ENCODE peak calls at places on chromosomes 11 and 22, in four cellular contexts. H is astrocyte, W is left ventricle myocardium inferior, P is transverse colon. A is an unnamed sample. For H3K27me3, the result is how much of the 10 kb centered on the place peaks cover.

GRCh38 chr11:122628691-122629555 is 26.6 kb upstream of the UBASH3B start:
- DNase-seq in H (peak), W (peak), P (peak), A (peak)

GRCh38 chr11:3055881-3056280 is 1.3 kb downstream of the CARS1 start:
- DNase-seq in H (no peak), W (no peak), P (peak), A (no peak)

GRCh38 chr11:15893080-15893492 is 463.3 kb downstream of the SOX6 start:
- DNase-seq in H (peak), W (no peak), P (no peak), A (peak)

GRCh38 chr22:46796566-46797195 is 34.2 kb downstream of the TBC1D22A start:
- DNase-seq in H (no peak), W (no peak), P (no peak), A (no peak)

GRCh38 chr11:108886608-108887007 is 221.7 kb downstream of the DDX10 start:
- DNase-seq in H (peak), W (no peak), P (no peak), A (no peak)

GRCh38 chr11:35605691-35606090 is 12.6 kb upstream of the FJX1 start:
- DNase-seq in H (peak), W (peak), P (no peak), A (no peak)

GRCh38 chr11:33375688-33376311 is 118.6 kb downstream of the HIPK3 start:
- DNase-seq in H (peak), W (no peak), P (no peak), A (peak)

GRCh38 chr11:61733120-61733978 is 19.1 kb upstream of the MYRF start:
- DNase-seq in H (peak), W (peak), P (peak), A (peak)

GRCh38 chr11:120240866-120241265 is 926 bp downstream of the POU2F3 start:
- DNase-seq in H (no peak), W (no peak), P (no peak), A (no peak)

GRCh38 chr22:39738746-39739145 is 154.8 kb downstream of the ENTHD1 start:
- DNase-seq in H (peak), W (no peak), P (no peak), A (no peak)

GRCh38 chr22:18931905-18932652 is 4.0 kb downstream of the PRODH start:
- DNase-seq in H (no peak), W (no peak), P (no peak), A (no peak)

GRCh38 chr22:25711491-25711890 is 30.5 kb upstream of the MYO18B start:
- DNase-seq in H (no peak), W (no peak), P (no peak), A (no peak)

GRCh38 chr22:43843783-43844530 is 18.4 kb downstream of the SULT4A1 start:
- DNase-seq in H (no peak), W (no peak), P (no peak), A (no peak)

GRCh38 chr11:67438121-67438902 is 830 bp upstream of the PTPRCAP start:
- DNase-seq in H (no peak), W (no peak), P (peak), A (no peak)

GRCh38 chr22:17154971-17155370 is 4.1 kb downstream of the HDHD5 start:
- DNase-seq in H (no peak), W (no peak), P (no peak), A (no peak)

GRCh38 chr11:68454767-68455166 is 5.8 kb upstream of the PPP6R3 start:
- DNase-seq in H (no peak), W (no peak), P (no peak), A (no peak)

GRCh38 chr22:37887610-37888378 is 18.3 kb upstream of the MICALL1 start:
- DNase-seq in H (peak), W (no peak), P (no peak), A (peak)

GRCh38 chr22:44366372-44367310 is 53.9 kb upstream of the SHISAL1 start:
- DNase-seq in H (no peak), W (no peak), P (no peak), A (no peak)

GRCh38 chr11:63619967-63620366 is 5.7 kb upstream of the PLAAT3 start:
- DNase-seq in H (no peak), W (no peak), P (no peak), A (no peak)

GRCh38 chr11:96065379-96065778 is 141.5 kb upstream of the MTMR2 start:
- DNase-seq in H (no peak), W (no peak), P (no peak), A (peak)

GRCh38 chr11:116062129-116062525 is 557.9 kb upstream of the CADM1 start:
- DNase-seq in H (no peak), W (no peak), P (no peak), A (no peak)
- H3K27ac ChIP-seq in H (no peak), W (no peak), P (no peak), A (no peak)

DNA sequence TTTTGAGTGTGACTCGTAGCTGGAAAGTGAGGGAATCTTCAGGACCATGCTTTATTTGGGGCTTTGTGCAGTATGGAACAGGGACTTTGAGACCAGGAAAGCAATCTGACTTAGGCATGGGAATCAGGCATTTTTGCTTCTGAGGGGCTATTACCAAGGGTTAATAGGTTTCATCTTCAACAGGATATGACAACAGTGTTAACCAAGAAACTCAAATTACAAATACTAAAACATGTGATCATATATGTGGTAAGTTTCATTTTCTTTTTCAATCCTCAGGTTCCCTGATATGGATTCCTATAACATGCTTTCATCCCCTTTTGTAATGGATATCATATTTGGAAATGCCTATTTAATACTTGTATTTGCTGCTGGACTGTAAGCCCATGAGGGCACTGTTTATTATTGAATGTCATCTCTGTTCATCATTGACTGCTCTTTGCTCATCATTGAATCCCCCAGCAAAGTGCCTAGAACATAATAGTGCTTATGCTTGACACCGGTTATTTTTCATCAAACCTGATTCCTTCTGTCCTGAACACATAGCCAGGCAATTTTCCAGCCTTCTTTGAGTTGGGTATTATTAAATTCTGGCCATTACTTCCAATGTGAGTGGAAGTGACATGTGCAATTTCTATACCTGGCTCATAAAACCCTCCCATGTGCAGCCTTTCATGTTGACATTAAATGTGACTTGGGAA is 11.0 kb downstream of the OR51E1 start:
- DNase-seq in H (no peak), W (no peak), P (no peak), A (no peak)
- H3K27me3 ChIP-seq in H (under half), W (under half), P (under half), A (under half)

GRCh38 chr11:71086687-71087258 is 165.6 kb downstream of the SHANK2 start:
- DNase-seq in H (no peak), W (no peak), P (no peak), A (no peak)
- TF ChIP-seq CTCF in H (peak), W (peak), P (peak), A (peak)

GRCh38 chr11:74278721-74279148 is 32.7 kb downstream of the P4HA3 start:
- DNase-seq in H (peak), W (peak), P (peak), A (peak)

GRCh38 chr11:74280494-74280893 is 30.9 kb downstream of the P4HA3 start:
- DNase-seq in H (no peak), W (no peak), P (no peak), A (no peak)

GRCh38 chr11:74276581-74276980 is 34.9 kb downstream of the P4HA3 start:
- DNase-seq in H (peak), W (no peak), P (no peak), A (no peak)

GRCh38 chr11:74279256-74279655 is 32.2 kb downstream of the P4HA3 start:
- DNase-seq in H (no peak), W (no peak), P (no peak), A (no peak)

DNA sequence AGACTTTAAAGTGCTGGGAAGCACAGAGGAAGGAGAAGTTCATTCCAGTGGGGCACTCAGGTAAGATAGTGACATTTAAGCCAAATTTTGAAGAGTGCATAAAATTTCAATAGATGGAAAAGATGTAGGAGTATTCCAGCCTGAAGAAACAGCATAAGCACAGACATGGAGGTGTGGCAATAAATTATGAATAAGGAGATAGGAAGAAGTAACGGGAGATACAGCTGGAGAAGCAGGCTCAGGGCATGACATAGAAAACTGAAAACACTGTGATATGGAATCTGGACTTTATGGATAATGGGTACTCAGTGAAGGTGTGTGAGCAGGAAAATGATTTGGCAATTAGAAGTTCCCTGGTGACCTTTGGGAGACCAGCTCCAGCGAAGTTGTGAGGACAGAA is 33.3 kb downstream of the P4HA3 start:
- DNase-seq in H (no peak), W (no peak), P (no peak), A (no peak)
- H3K27ac ChIP-seq in H (peak), W (no peak), P (no peak), A (no peak)

GRCh38 chr11:43582024-43582836 is 98.3 kb upstream of the HSD17B12 start:
- DNase-seq in H (no peak), W (no peak), P (no peak), A (no peak)
- H3K27me3 ChIP-seq in H (half or more), W (half or more), P (half or more), A (half or more)

DNA sequence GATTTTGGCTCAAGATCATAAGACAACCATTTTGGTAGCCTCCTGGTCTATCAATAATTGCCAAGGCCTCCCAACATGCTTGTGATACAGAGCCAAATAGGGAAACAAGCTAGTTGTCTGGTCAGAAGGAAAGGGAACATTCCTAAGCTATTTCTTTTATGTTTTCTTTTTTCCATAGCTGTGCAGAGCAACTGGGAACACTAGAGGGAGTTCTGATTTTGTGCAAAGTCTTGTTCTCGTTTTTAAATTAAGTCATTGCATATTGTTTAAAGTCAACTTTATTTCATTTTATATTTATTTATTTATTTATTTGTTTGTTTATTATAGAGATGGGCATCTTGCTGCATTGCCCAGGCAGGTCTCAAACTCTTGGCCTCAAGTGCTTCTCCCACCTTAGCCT is 416.8 kb upstream of the CHORDC1 start:
- DNase-seq in H (no peak), W (no peak), P (no peak), A (no peak)
- TF ChIP-seq CTCF in H (peak), W (peak), P (no peak), A (peak)